ENCODE peak calls at places on chromosome 4, in eight cellular contexts. One of them, this sample, is unnamed.

GRCh38 chr4:150569384-150569987 is 12.5 kb upstream of the MAB21L2 start:
- DNase-seq in K562: no peak
- DNase-seq in HCT116: no peak
- DNase-seq in H1: no peak
- DNase-seq in endothelial cell of umbilical vein: no peak
- DNase-seq in GM12878: no peak
- DNase-seq in SK-N-SH: no peak
- DNase-seq in HepG2: no peak
- DNase-seq in this sample: no peak

GRCh38 chr4:10006604-10007435 is 14.5 kb downstream of the SLC2A9 start:
- DNase-seq in H1: no peak
- DNase-seq in GM12878: peak; percentile 79
- DNase-seq in HCT116: peak; percentile 77
- DNase-seq in HepG2: peak; percentile 83
- DNase-seq in K562: no peak
- DNase-seq in SK-N-SH: no peak
- DNase-seq in endothelial cell of umbilical vein: peak; percentile 57
- DNase-seq in this sample: no peak

GRCh38 chr4:68021185-68021584 is 57.9 kb upstream of the TMPRSS11A start:
- DNase-seq in HepG2: no peak
- DNase-seq in K562: no peak
- DNase-seq in GM12878: no peak
- DNase-seq in H1: no peak
- DNase-seq in SK-N-SH: no peak
- DNase-seq in HCT116: peak; percentile 51
- DNase-seq in endothelial cell of umbilical vein: no peak
- DNase-seq in this sample: no peak

GRCh38 chr4:27790911-27791310 is 930.3 kb downstream of the STIM2 start:
- DNase-seq in K562: no peak
- DNase-seq in endothelial cell of umbilical vein: no peak
- DNase-seq in GM12878: no peak
- DNase-seq in SK-N-SH: no peak
- DNase-seq in HepG2: no peak
- DNase-seq in HCT116: no peak
- DNase-seq in H1: no peak
- DNase-seq in this sample: no peak

GRCh38 chr4:1693131-1693896 is 9.2 kb upstream of the FAM53A start:
- DNase-seq in HCT116: peak; percentile 67
- DNase-seq in GM12878: no peak
- DNase-seq in H1: no peak
- DNase-seq in K562: peak; percentile 62
- DNase-seq in HepG2: peak; percentile 75
- DNase-seq in SK-N-SH: peak; percentile 78
- DNase-seq in endothelial cell of umbilical vein: peak; percentile 78
- DNase-seq in this sample: peak; percentile 87

GRCh38 chr4:5018096-5018495 is 1.2 kb downstream of the CYTL1 start:
- DNase-seq in HepG2: no peak
- DNase-seq in endothelial cell of umbilical vein: no peak
- DNase-seq in GM12878: no peak
- DNase-seq in HCT116: no peak
- DNase-seq in K562: no peak
- DNase-seq in SK-N-SH: no peak
- DNase-seq in H1: no peak
- DNase-seq in this sample: no peak

GRCh38 chr4:100391913-100392312 is 125.9 kb downstream of the EMCN start:
- DNase-seq in H1: no peak
- DNase-seq in endothelial cell of umbilical vein: no peak
- DNase-seq in HCT116: no peak
- DNase-seq in GM12878: no peak
- DNase-seq in HepG2: no peak
- DNase-seq in SK-N-SH: no peak
- DNase-seq in K562: no peak
- DNase-seq in this sample: no peak

GRCh38 chr4:53273726-53274125 is 92.1 kb downstream of the SCFD2 start:
- DNase-seq in GM12878: no peak
- DNase-seq in HCT116: no peak
- DNase-seq in K562: no peak
- DNase-seq in H1: no peak
- DNase-seq in HepG2: no peak
- DNase-seq in endothelial cell of umbilical vein: no peak
- DNase-seq in SK-N-SH: no peak
- DNase-seq in this sample: no peak

GRCh38 chr4:150501983-150502382 is 80.0 kb upstream of the MAB21L2 start:
- DNase-seq in SK-N-SH: no peak
- DNase-seq in H1: no peak
- DNase-seq in GM12878: no peak
- DNase-seq in HepG2: no peak
- DNase-seq in HCT116: no peak
- DNase-seq in endothelial cell of umbilical vein: no peak
- DNase-seq in K562: no peak
- DNase-seq in this sample: no peak

GRCh38 chr4:866761-867390 is 40.9 kb upstream of the CPLX1 start:
- DNase-seq in HepG2: no peak
- DNase-seq in SK-N-SH: no peak
- DNase-seq in K562: no peak
- DNase-seq in GM12878: no peak
- DNase-seq in H1: no peak
- DNase-seq in endothelial cell of umbilical vein: no peak
- DNase-seq in HCT116: no peak
- DNase-seq in this sample: no peak

GRCh38 chr4:95158045-95158444 is 390.7 kb downstream of the UNC5C start:
- DNase-seq in SK-N-SH: no peak
- DNase-seq in H1: no peak
- DNase-seq in endothelial cell of umbilical vein: no peak
- DNase-seq in K562: no peak
- DNase-seq in HepG2: no peak
- DNase-seq in GM12878: no peak
- DNase-seq in HCT116: no peak
- DNase-seq in this sample: no peak

GRCh38 chr4:3531306-3531886 is 826 bp downstream of the LRPAP1 start:
- DNase-seq in HepG2: no peak
- DNase-seq in H1: no peak
- DNase-seq in endothelial cell of umbilical vein: no peak
- DNase-seq in HCT116: no peak
- DNase-seq in K562: no peak
- DNase-seq in SK-N-SH: no peak
- DNase-seq in GM12878: no peak
- DNase-seq in this sample: no peak

GRCh38 chr4:26860922-26861433 is 337 bp downstream of the STIM2 start:
- DNase-seq in HCT116: no peak
- DNase-seq in HepG2: peak; percentile 10
- DNase-seq in H1: no peak
- DNase-seq in SK-N-SH: peak; percentile 68
- DNase-seq in K562: no peak
- DNase-seq in GM12878: no peak
- DNase-seq in endothelial cell of umbilical vein: no peak
- DNase-seq in this sample: peak; percentile 54

GRCh38 chr4:55547461-55547770 is 707 bp upstream of the CLOCK start:
- DNase-seq in GM12878: no peak
- DNase-seq in HCT116: no peak
- DNase-seq in HepG2: no peak
- DNase-seq in K562: no peak
- DNase-seq in SK-N-SH: peak; percentile 50
- DNase-seq in H1: no peak
- DNase-seq in endothelial cell of umbilical vein: no peak
- DNase-seq in this sample: peak; percentile 72

GRCh38 chr4:100246697-100247096 is 56.4 kb upstream of the DDIT4L start:
- DNase-seq in HepG2: no peak
- DNase-seq in K562: no peak
- DNase-seq in SK-N-SH: no peak
- DNase-seq in GM12878: no peak
- DNase-seq in endothelial cell of umbilical vein: no peak
- DNase-seq in H1: no peak
- DNase-seq in HCT116: no peak
- DNase-seq in this sample: no peak

GRCh38 chr4:57061395-57061794 is 48.8 kb downstream of the IGFBP7 start:
- DNase-seq in H1: no peak
- DNase-seq in SK-N-SH: no peak
- DNase-seq in endothelial cell of umbilical vein: no peak
- DNase-seq in HepG2: no peak
- DNase-seq in GM12878: no peak
- DNase-seq in HCT116: no peak
- DNase-seq in K562: no peak
- DNase-seq in this sample: no peak

GRCh38 chr4:154560824-154561231 is 2.0 kb upstream of the FGB start:
- DNase-seq in GM12878: no peak
- DNase-seq in endothelial cell of umbilical vein: no peak
- DNase-seq in HepG2: peak; percentile 90
- DNase-seq in HCT116: no peak
- DNase-seq in H1: no peak
- DNase-seq in K562: no peak
- DNase-seq in SK-N-SH: no peak
- DNase-seq in this sample: no peak

GRCh38 chr4:185721949-185722316 is 90.1 kb downstream of the SORBS2 start:
- DNase-seq in GM12878: no peak
- DNase-seq in K562: no peak
- DNase-seq in HCT116: no peak
- DNase-seq in SK-N-SH: no peak
- DNase-seq in endothelial cell of umbilical vein: no peak
- DNase-seq in H1: no peak
- DNase-seq in HepG2: peak; percentile 77
- DNase-seq in this sample: no peak
- TF ChIP-seq POLR2AphosphoS5 in GM12878: no peak
- TF ChIP-seq POLR2AphosphoS5 in K562: no peak
- TF ChIP-seq POLR2AphosphoS5 in HCT116: no peak
- TF ChIP-seq POLR2AphosphoS5 in SK-N-SH: no peak
- TF ChIP-seq POLR2AphosphoS5 in endothelial cell of umbilical vein: no peak
- TF ChIP-seq POLR2AphosphoS5 in H1: no peak
- TF ChIP-seq POLR2AphosphoS5 in HepG2: no peak
- TF ChIP-seq POLR2AphosphoS5 in this sample: no peak

GRCh38 chr4:182190306-182190705 is 52.9 kb upstream of the TENM3 start:
- DNase-seq in SK-N-SH: no peak
- DNase-seq in HCT116: no peak
- DNase-seq in K562: no peak
- DNase-seq in endothelial cell of umbilical vein: no peak
- DNase-seq in GM12878: no peak
- DNase-seq in HepG2: no peak
- DNase-seq in H1: no peak
- DNase-seq in this sample: no peak
- H3K4me2 ChIP-seq in SK-N-SH: no peak overlapping the region
- H3K4me2 ChIP-seq in HCT116: no peak overlapping the region
- H3K4me2 ChIP-seq in K562: no peak overlapping the region
- H3K4me2 ChIP-seq in endothelial cell of umbilical vein: no peak overlapping the region
- H3K4me2 ChIP-seq in GM12878: no peak overlapping the region
- H3K4me2 ChIP-seq in HepG2: no peak overlapping the region
- H3K4me2 ChIP-seq in H1: no peak overlapping the region
- H3K4me2 ChIP-seq in this sample: no peak overlapping the region

DNA sequence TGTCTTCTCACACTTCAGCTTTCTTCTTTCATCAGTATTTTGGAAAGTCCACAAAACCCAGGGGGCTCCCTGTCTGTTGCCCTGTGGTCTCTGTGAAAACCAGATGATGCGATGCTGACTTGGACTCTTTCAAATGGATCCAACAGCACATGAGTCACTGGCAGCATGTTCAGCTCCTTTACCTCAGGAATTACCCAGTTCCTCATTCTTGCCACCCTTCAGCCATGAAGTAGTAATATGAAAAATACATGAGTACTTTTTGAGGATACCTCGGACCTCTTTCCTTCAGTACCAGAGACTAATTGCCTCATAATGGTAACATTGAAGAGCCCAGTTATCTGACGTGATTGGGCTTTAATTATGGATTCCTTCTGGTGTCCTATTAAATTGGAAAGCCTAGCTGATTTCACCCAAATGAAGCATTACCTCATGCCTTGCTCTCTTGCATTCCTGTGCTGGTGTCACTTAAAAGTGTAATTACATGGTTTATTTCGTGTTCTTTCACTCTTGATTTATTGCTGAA is 63.3 kb downstream of the NFKB1 start:
- DNase-seq in SK-N-SH: no peak
- DNase-seq in endothelial cell of umbilical vein: no peak
- DNase-seq in HepG2: no peak
- DNase-seq in GM12878: peak; percentile 91
- DNase-seq in K562: no peak
- DNase-seq in HCT116: no peak
- DNase-seq in H1: no peak
- DNase-seq in this sample: no peak
- H3K27ac ChIP-seq in SK-N-SH: no peak overlapping the region
- H3K27ac ChIP-seq in endothelial cell of umbilical vein: no peak overlapping the region
- H3K27ac ChIP-seq in HepG2: no peak overlapping the region
- H3K27ac ChIP-seq in GM12878: peak overlapping the region; percentile 65
- H3K27ac ChIP-seq in K562: no peak overlapping the region
- H3K27ac ChIP-seq in HCT116: no peak overlapping the region
- H3K27ac ChIP-seq in H1: no peak overlapping the region
- H3K27ac ChIP-seq in this sample: no peak overlapping the region

DNA sequence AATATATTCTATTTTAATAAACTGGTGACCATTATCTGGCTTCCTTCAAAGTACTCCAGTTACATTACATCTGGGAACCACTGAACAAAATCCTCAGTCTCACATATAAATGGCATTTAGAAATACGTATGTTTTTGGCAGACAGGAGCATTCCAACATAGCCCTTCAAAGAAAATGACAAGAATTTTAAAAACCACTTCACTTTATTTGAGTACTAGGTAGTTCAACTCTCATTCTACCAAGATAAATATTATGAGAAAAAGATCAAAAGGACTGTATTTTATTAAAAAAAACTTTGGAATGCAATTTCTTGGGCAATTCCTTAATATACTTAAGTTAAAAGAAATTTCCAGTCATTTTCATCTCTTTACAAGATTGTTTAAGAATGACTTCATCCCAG is 17.6 kb downstream of the TNIP3 start:
- DNase-seq in SK-N-SH: no peak
- DNase-seq in endothelial cell of umbilical vein: no peak
- DNase-seq in GM12878: no peak
- DNase-seq in HepG2: no peak
- DNase-seq in HCT116: no peak
- DNase-seq in K562: no peak
- DNase-seq in H1: no peak
- DNase-seq in this sample: no peak
- TF ChIP-seq POLR2AphosphoS5 in SK-N-SH: no peak
- TF ChIP-seq POLR2AphosphoS5 in endothelial cell of umbilical vein: no peak
- TF ChIP-seq POLR2AphosphoS5 in GM12878: no peak
- TF ChIP-seq POLR2AphosphoS5 in HepG2: no peak
- TF ChIP-seq POLR2AphosphoS5 in HCT116: no peak
- TF ChIP-seq POLR2AphosphoS5 in K562: no peak
- TF ChIP-seq POLR2AphosphoS5 in H1: no peak
- TF ChIP-seq POLR2AphosphoS5 in this sample: no peak

DNA sequence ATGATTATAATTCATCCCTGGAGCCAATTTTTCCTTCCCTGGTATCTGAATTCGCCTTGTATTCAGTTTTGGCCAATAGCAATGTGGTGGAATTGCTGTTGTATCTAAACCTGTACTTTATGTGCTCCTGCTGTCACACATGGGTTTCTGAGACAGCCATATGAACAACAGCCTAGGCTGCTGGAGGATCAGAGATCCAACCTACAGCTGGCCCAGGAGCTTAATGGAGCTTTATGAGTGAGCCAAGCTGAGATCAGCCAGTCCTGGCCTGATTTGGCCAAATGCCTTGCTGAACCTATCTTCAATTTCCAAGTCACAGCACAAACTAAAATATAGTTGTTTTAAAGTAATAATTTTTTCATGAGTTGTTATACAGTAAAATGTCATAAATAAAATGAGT is 1071.5 kb downstream of the PCDH7 start:
- DNase-seq in H1: no peak
- DNase-seq in HepG2: no peak
- DNase-seq in endothelial cell of umbilical vein: no peak
- DNase-seq in K562: no peak
- DNase-seq in HCT116: no peak
- DNase-seq in GM12878: no peak
- DNase-seq in SK-N-SH: no peak
- DNase-seq in this sample: no peak
- H3K4me2 ChIP-seq in H1: no peak overlapping the region
- H3K4me2 ChIP-seq in HepG2: no peak overlapping the region
- H3K4me2 ChIP-seq in endothelial cell of umbilical vein: no peak overlapping the region
- H3K4me2 ChIP-seq in K562: no peak overlapping the region
- H3K4me2 ChIP-seq in HCT116: no peak overlapping the region
- H3K4me2 ChIP-seq in GM12878: no peak overlapping the region
- H3K4me2 ChIP-seq in SK-N-SH: no peak overlapping the region
- H3K4me2 ChIP-seq in this sample: no peak overlapping the region

This sample was measured in GM23338.